ENCODE peak calls at places on chromosomes 5 and 9, in five cellular contexts. T is NCI-H1694; I is neural crest cell; W is iris pigment epithelial cell; R is stimulated activated CD4-positive, alpha-beta T cell treated with anti-CD3 and anti-CD28 coated beads, Interleukin-2, amount 100 ng/mL, for 4 hours. G is an unnamed sample.

GRCh38 chr5:74233571-74233970 is 407.0 kb downstream of the ENC1 start:
- DNase-seq in I (no peak), W (peak; percentile 60), T (no peak), R (no peak), G (no peak)

GRCh38 chr9:29211681-29212589 is 1638.7 kb upstream of the C9orf72 start:
- DNase-seq in I (peak; percentile 64), T (peak; percentile 33), R (peak; percentile 3), W (peak; percentile 6), G (peak; percentile 4)

GRCh38 chr5:133373121-133373870 is 239.0 kb downstream of the FSTL4 start:
- DNase-seq in W (no peak), R (no peak), I (no peak), T (no peak), G (no peak)

GRCh38 chr5:135229679-135230132 is 169.3 kb downstream of the MACROH2A1 start:
- DNase-seq in W (no peak), I (no peak), R (no peak), T (no peak), G (no peak)

GRCh38 chr5:97735209-97735608 is 552.2 kb upstream of the RIOK2 start:
- DNase-seq in I (no peak), W (peak; percentile 96), R (no peak), T (no peak), G (no peak)

GRCh38 chr9:86282979-86283535 is 719 bp upstream of the ISCA1 start:
- DNase-seq in I (no peak), T (no peak), R (no peak), W (peak; percentile 96), G (no peak)

GRCh38 chr9:37903581-37903830 is 421 bp downstream of the SLC25A51 start:
- DNase-seq in T (no peak), W (no peak), I (no peak), R (no peak), G (no peak)

GRCh38 chr5:120449501-120449900 is 14.6 kb upstream of the PRR16 start:
- DNase-seq in R (no peak), T (no peak), W (peak; percentile 48), I (no peak), G (no peak)

GRCh38 chr9:70411141-70411929 is 3.1 kb downstream of the KLF9 start:
- DNase-seq in R (peak; percentile 47), T (peak; percentile 10), W (peak; percentile 71), I (no peak), G (peak; percentile 38)

GRCh38 chr9:18847576-18848275 is 185.3 kb downstream of the SAXO1 start:
- DNase-seq in R (no peak), W (no peak), I (no peak), T (no peak), G (no peak)

GRCh38 chr5:97142521-97143254 is at the start of gene LIX1:
- DNase-seq in R (no peak), I (peak; percentile 41), W (peak; percentile 54), T (peak; percentile 63), G (no peak)

GRCh38 chr5:122067330-122067885 is 10.7 kb downstream of the LOX start:
- DNase-seq in T (no peak), R (no peak), I (no peak), W (no peak), G (no peak)

GRCh38 chr5:56625577-56625976 is 189.8 kb upstream of the MAP3K1 start:
- DNase-seq in T (no peak), W (peak; percentile 97), I (no peak), R (no peak), G (no peak)

GRCh38 chr5:71892641-71893340 is 173.7 kb downstream of the CARTPT start:
- DNase-seq in W (no peak), T (no peak), R (no peak), I (no peak), G (no peak)

GRCh38 chr9:110156902-110157301 is 51.1 kb downstream of the C9orf152 start:
- DNase-seq in W (peak; percentile 47), T (no peak), I (no peak), R (no peak), G (no peak)

GRCh38 chr9:134304712-134305111 is 21.5 kb upstream of the RXRA start:
- DNase-seq in T (no peak), I (no peak), W (no peak), R (no peak), G (no peak)

GRCh38 chr5:123098767-123099513 is 9.9 kb downstream of the PRDM6 start:
- DNase-seq in W (no peak), I (no peak), T (no peak), R (no peak), G (no peak)

GRCh38 chr5:151758141-151758429 is 346 bp downstream of the ATOX1 start:
- DNase-seq in T (no peak), W (no peak), I (peak; percentile 25), R (no peak), G (peak; percentile 6)

GRCh38 chr5:43312076-43312620 is 1.1 kb downstream of the HMGCS1 start:
- DNase-seq in I (no peak), T (no peak), W (no peak), R (no peak), G (no peak)

GRCh38 chr9:123893831-123894460 is 36.0 kb downstream of the DENND1A start:
- DNase-seq in R (no peak), I (no peak), W (peak; percentile 38), T (no peak), G (no peak)

GRCh38 chr5:170559296-170559695 is 55.5 kb downstream of the KCNIP1 start:
- DNase-seq in T (no peak), W (no peak), I (no peak), R (no peak), G (no peak)

GRCh38 chr9:128203842-128204551 is 818 bp downstream of the DNM1 start:
- DNase-seq in I (peak; percentile 36), R (no peak), W (peak; percentile 30), T (no peak), G (no peak)

GRCh38 chr9:93465853-93466252 is 12.5 kb upstream of the FAM120AOS start:
- DNase-seq in T (no peak), W (no peak), R (no peak), I (no peak), G (no peak)

GRCh38 chr9:109012009-109012875 is 1.1 kb downstream of the CTNNAL1 start:
- DNase-seq in T (peak; percentile 7), I (peak; percentile 34), R (peak; percentile 49), W (peak; percentile 95), G (peak; percentile 40)

GRCh38 chr5:19240150-19240549 is 747.9 kb downstream of the CDH18 start:
- DNase-seq in R (no peak), I (no peak), T (no peak), W (peak; percentile 34), G (no peak)

GRCh38 chr9:134330590-134330989 is 4.3 kb downstream of the RXRA start:
- DNase-seq in I (no peak), T (no peak), W (no peak), R (no peak), G (no peak)

GRCh38 chr9:111197251-111197650 is 132.8 kb downstream of the OR2K2 start:
- DNase-seq in R (no peak), I (no peak), W (no peak), T (no peak), G (no peak)

GRCh38 chr5:178994580-178995340 is at the start of gene GRM6:
- DNase-seq in R (no peak), T (no peak), I (no peak), W (peak; percentile 28), G (no peak)

GRCh38 chr9:35350212-35350611 is 139.7 kb upstream of the RUSC2 start:
- DNase-seq in R (no peak), T (no peak), W (no peak), I (no peak), G (no peak)

GRCh38 chr5:1104327-1105006 is 7.4 kb downstream of the SLC12A7 start:
- DNase-seq in T (no peak), I (no peak), W (no peak), R (no peak), G (no peak)

GRCh38 chr5:44332360-44332971 is 56.8 kb downstream of the FGF10 start:
- DNase-seq in T (peak; percentile 61), I (no peak), W (peak; percentile 46), R (no peak), G (no peak)

GRCh38 chr9:70177121-70177520 is 81.7 kb upstream of the SMC5 start:
- DNase-seq in T (no peak), W (no peak), I (no peak), R (no peak), G (no peak)

GRCh38 chr5:139649082-139649991 is 1.2 kb downstream of the CXXC5 start:
- DNase-seq in W (no peak), I (peak; percentile 38), T (no peak), R (no peak), G (no peak)